ENCODE peak calls at places on chromosomes 13 and 19, in six cellular contexts. Q is SK-N-SH, F is A549, O is endothelial cell of umbilical vein, S is NB4, U is GM12878. Z is an unnamed sample.

GRCh38 chr13:26376430-26376829 is 122.5 kb downstream of the CDK8 start:
- DNase-seq in F (no peak), S (peak), Q (no peak), U (no peak), O (no peak), Z (no peak)

GRCh38 chr19:17259118-17259780 is 5.3 kb downstream of the USHBP1 start:
- DNase-seq in U (no peak), F (no peak), Q (no peak), O (no peak), S (no peak), Z (no peak)

GRCh38 chr19:4497770-4498389 is 20.4 kb downstream of the PLIN4 start:
- DNase-seq in O (no peak), S (no peak), F (no peak), U (no peak), Q (no peak), Z (no peak)

GRCh38 chr13:113441661-113442060 is 11.6 kb downstream of the ADPRHL1 start:
- DNase-seq in Q (no peak), F (no peak), O (no peak), S (no peak), U (no peak), Z (no peak)

GRCh38 chr19:3122512-3122870 is 13.3 kb upstream of the GNA15 start:
- DNase-seq in F (no peak), S (no peak), Q (no peak), O (no peak), U (no peak), Z (no peak)

GRCh38 chr19:2503521-2504109 is 27.7 kb downstream of the GADD45B start:
- DNase-seq in U (no peak), O (no peak), F (peak), Q (no peak), S (peak), Z (no peak)

GRCh38 chr19:2680808-2681207 is 21.7 kb downstream of the GNG7 start:
- DNase-seq in F (no peak), Q (no peak), O (no peak), S (no peak), U (peak), Z (no peak)

GRCh38 chr13:99093997-99094396 is 106.7 kb upstream of the UBAC2 start:
- DNase-seq in S (no peak), F (no peak), Q (no peak), O (no peak), U (no peak), Z (no peak)

GRCh38 chr13:82330499-82330898 is 1551.8 kb downstream of the SLITRK1 start:
- DNase-seq in Q (no peak), U (no peak), S (peak), F (peak), O (peak), Z (no peak)

GRCh38 chr13:39876258-39876657 is 220.8 kb downstream of the COG6 start:
- DNase-seq in F (peak), O (peak), S (peak), U (no peak), Q (no peak), Z (no peak)

GRCh38 chr19:40700083-40700482 is 9.6 kb upstream of the NUMBL start:
- DNase-seq in O (no peak), U (no peak), S (no peak), F (no peak), Q (no peak), Z (no peak)

GRCh38 chr19:57800696-57801095 is 14.0 kb downstream of the ZNF552 start:
- DNase-seq in F (no peak), S (no peak), U (no peak), O (no peak), Q (no peak), Z (no peak)

GRCh38 chr19:18193388-18194207 is 580 bp downstream of the MPV17L2 start:
- DNase-seq in U (no peak), S (peak), O (peak), Q (no peak), F (no peak), Z (no peak)

GRCh38 chr13:114140131-114140908 is 7.9 kb upstream of the RASA3 start:
- DNase-seq in F (no peak), U (no peak), O (no peak), S (peak), Q (no peak), Z (peak)

GRCh38 chr13:80361883-80362327 is 21.0 kb upstream of the SPRY2 start:
- DNase-seq in S (peak), O (peak), U (no peak), Q (no peak), F (peak), Z (no peak)

GRCh38 chr19:13884726-13885591 is 8.0 kb downstream of the NANOS3 start:
- DNase-seq in Q (peak), O (no peak), F (no peak), S (no peak), U (no peak), Z (no peak)

GRCh38 chr13:100610399-100611347 is 22.1 kb upstream of the GGACT start:
- DNase-seq in Q (no peak), O (no peak), U (peak), S (peak), F (no peak), Z (no peak)

GRCh38 chr13:70985371-70985770 is 877.1 kb upstream of the KLHL1 start:
- DNase-seq in S (no peak), F (no peak), Q (no peak), O (no peak), U (no peak), Z (no peak)

GRCh38 chr19:35120898-35121297 is 5.3 kb downstream of the FXYD3 start:
- DNase-seq in Q (no peak), S (no peak), U (no peak), F (no peak), O (no peak), Z (no peak)

DNA sequence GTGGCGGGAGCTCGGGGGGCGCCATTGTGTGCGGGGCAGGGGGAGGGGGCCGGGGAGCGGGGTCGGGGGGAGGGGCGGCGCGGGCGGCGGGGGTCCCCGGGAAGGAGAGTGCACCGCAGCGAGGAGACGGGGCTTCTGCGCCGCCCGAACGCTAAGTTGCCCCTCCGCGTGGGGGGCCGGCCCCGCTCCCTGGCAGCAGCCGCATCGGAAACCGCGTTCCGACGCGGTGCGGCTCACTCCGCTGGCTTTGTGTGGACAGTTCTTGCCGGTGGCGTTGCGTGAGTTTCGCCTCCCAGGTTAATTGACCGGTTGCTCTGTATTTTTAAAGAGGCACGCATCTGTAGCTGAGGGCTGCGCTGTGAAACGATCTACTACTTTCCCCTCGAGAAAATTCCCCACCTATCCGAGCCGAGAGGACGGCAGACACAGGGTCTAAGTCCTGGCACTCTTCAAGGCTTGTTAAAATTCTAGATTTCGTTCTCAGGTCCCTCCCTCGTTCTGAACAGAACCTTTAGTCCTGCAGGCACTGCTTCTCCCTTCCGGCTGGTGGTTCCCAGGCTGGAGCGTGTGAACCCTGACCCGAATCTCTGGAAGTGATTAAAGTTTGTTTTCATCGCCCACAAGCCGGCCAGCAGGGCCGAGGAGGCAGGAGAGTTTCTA is 861 bp downstream of the ARHGEF7 start:
- DNase-seq in S (no peak), O (peak), Q (peak), U (no peak), F (no peak), Z (peak)
- TF ChIP-seq MAX in S (no peak), O (no peak), Q (no peak), U (no peak), F (no peak), Z (no peak)

DNA sequence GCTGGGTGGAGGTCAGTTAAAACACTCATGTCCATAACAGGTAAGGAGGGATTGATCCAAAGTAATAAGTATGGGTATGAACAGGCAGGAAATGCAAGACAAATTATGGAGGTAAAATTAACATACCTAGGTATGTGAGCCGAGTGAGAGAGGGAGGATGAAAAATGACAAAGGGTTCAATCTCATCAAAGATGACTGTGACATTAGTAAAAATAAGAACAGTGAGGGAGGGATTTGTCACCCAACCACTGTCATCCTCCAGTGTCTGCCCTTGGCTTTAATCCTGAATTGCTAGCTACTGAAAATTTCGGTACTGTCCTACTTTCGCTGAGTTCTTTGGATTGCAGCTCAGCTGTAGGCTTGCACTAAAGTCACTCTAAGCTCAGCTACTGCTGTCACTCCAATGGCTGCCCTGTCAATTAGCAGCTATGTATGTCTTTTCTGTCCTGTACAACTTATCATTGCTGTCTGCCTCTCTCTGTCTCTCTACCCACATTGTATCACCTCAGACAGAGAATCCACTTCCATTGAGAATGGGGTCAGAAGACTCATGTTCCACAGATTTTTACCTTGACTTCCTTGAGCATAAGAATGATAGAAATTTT is 62.5 kb downstream of the LRRC63 start:
- DNase-seq in Q (no peak), O (no peak), U (no peak), S (no peak), F (no peak), Z (no peak)
- TF ChIP-seq CTCF in Q (no peak), O (no peak), U (no peak), S (no peak), F (no peak), Z (no peak)

DNA sequence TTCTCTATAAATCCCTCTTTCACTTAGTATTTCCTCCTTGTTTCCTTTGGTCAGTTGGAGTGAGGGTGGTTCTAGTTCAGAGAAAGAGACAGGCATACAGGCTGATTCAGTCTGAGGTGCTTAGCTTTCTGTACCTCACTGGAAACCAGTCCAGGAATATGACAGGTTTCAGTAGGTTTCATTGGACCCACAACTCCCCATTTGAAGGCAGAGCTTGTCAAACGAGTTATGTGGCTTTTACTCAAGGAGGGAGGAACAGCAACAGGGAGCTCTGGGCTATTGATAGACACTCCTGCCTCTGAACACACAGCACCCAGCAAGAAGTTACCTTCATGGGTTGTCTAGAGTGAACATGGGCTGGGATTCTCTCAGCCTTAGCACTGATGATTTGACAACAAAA is 14.5 kb downstream of the ACTN4 start:
- DNase-seq in O (peak), S (no peak), Q (no peak), F (no peak), U (no peak), Z (no peak)
- TF ChIP-seq MAX in O (no peak), S (no peak), Q (no peak), F (no peak), U (no peak), Z (no peak)

GRCh38 chr13:109271991-109272454 is 514.4 kb downstream of the IRS2 start:
- DNase-seq in U (no peak), Q (no peak), O (no peak), F (peak), S (no peak), Z (no peak)
- TF ChIP-seq CTCF in U (no peak), Q (no peak), O (no peak), F (no peak), S (no peak), Z (no peak)

GRCh38 chr19:10499550-10500246 is 3.5 kb downstream of the KEAP1 start:
- DNase-seq in F (peak), S (no peak), Q (no peak), O (no peak), U (no peak), Z (peak)

GRCh38 chr19:10502524-10503001 is 593 bp downstream of the KEAP1 start:
- DNase-seq in O (peak), U (peak), Q (peak), F (peak), S (peak), Z (peak)

GRCh38 chr19:10503002-10503789 is at the start of gene KEAP1:
- DNase-seq in U (no peak), Q (peak), S (peak), F (peak), O (peak), Z (peak)

GRCh38 chr19:10500247-10500592 is 2.9 kb downstream of the KEAP1 start:
- DNase-seq in U (no peak), S (no peak), F (no peak), O (no peak), Q (no peak), Z (no peak)

GRCh38 chr19:10501971-10502523 is 1.1 kb downstream of the KEAP1 start:
- DNase-seq in O (peak), F (peak), Q (peak), U (no peak), S (peak), Z (peak)
- TF ChIP-seq MAX in O (no peak), F (no peak), Q (no peak), U (no peak), S (peak), Z (peak)

GRCh38 chr13:90732049-90732448 is 615.4 kb upstream of the MIR17HG start:
- DNase-seq in U (no peak), O (no peak), S (peak), Q (no peak), F (peak), Z (peak)
- TF ChIP-seq CTCF in U (no peak), O (no peak), S (no peak), Q (peak), F (no peak), Z (no peak)

GRCh38 chr13:22736084-22736767 is 444.6 kb upstream of the SGCG start:
- DNase-seq in S (no peak), Q (no peak), F (no peak), O (no peak), U (no peak), Z (peak)

GRCh38 chr13:22735381-22735995 is 445.3 kb upstream of the SGCG start:
- DNase-seq in U (no peak), F (peak), Q (no peak), O (no peak), S (peak), Z (no peak)

GRCh38 chr13:22738357-22738756 is 442.4 kb upstream of the SGCG start:
- DNase-seq in S (no peak), F (no peak), Q (no peak), O (no peak), U (no peak), Z (no peak)

GRCh38 chr13:22740264-22740663 is 440.5 kb upstream of the SGCG start:
- DNase-seq in O (no peak), S (peak), U (no peak), Q (no peak), F (peak), Z (peak)

DNA sequence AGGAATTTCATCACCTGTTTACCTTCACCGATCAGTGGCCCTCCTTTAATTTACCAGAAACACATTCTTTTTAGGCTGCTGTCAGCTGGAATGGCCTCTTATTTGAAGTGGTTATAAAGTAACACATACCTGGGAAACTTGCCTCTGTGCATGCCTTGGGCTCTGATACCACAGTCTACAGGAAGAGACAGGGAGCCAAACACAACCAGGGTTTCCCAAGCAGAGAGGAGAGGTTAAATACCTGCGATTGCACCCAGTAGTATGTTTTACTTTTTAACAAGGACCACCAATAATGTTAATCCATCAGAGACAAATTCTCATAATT is 444.0 kb upstream of the SGCG start:
- DNase-seq in U (no peak), F (no peak), Q (no peak), O (no peak), S (no peak), Z (no peak)
- TF ChIP-seq MAX in U (no peak), F (no peak), Q (no peak), O (no peak), S (no peak), Z (no peak)

GRCh38 chr19:6481541-6482342 is at the start of gene DENND1C:
- DNase-seq in S (peak), U (peak), F (peak), Q (peak), O (peak), Z (peak)
- TF ChIP-seq CTCF in S (peak), U (peak), F (peak), Q (peak), O (peak), Z (peak)

GRCh38 chr13:74251778-74252519 is 117.7 kb upstream of the KLF12 start:
- DNase-seq in U (no peak), Q (no peak), O (no peak), S (no peak), F (no peak), Z (no peak)
- TF ChIP-seq MAX in U (no peak), Q (no peak), O (no peak), S (no peak), F (no peak), Z (no peak)